ENCODE peak calls at places on chromosomes 5 and 9, in ten cellular contexts. J, R, X, O, Z, G, E, L, T and A are unnamed samples.

GRCh38 chr5:176678584-176678983 is 31.3 kb downstream of the TSPAN17 start:
- DNase-seq in J (no peak), R (no peak), X (no peak), O (no peak), Z (no peak), G (no peak), E (no peak), L (no peak), T (no peak), A (no peak)

GRCh38 chr5:135605221-135605620 is 26.4 kb upstream of the CXCL14 start:
- DNase-seq in J (no peak), R (no peak), X (no peak), O (no peak), Z (no peak), G (no peak), E (no peak), L (no peak), T (no peak), A (no peak)

GRCh38 chr5:80672140-80672736 is 17.5 kb upstream of the DHFR start:
- DNase-seq in J (peak; percentile 76), R (peak; percentile 80), X (peak; percentile 77), O (peak; percentile 67), Z (peak; percentile 75), G (no peak), E (peak; percentile 84), L (peak; percentile 79), T (peak; percentile 9), A (peak; percentile 74)

GRCh38 chr5:172102913-172103629 is 85.0 kb downstream of the STK10 start:
- DNase-seq in J (peak; percentile 66), R (peak; percentile 73), X (peak; percentile 89), O (no peak), Z (peak; percentile 67), G (no peak), E (peak; percentile 54), L (peak; percentile 73), T (peak; percentile 86), A (peak; percentile 57)

GRCh38 chr5:153781325-153781724 is 257.4 kb downstream of the FAM114A2 start:
- DNase-seq in J (no peak), R (no peak), X (no peak), O (no peak), Z (no peak), G (no peak), E (no peak), L (no peak), T (no peak), A (no peak)

GRCh38 chr5:50623666-50624065 is 42.8 kb upstream of the PARP8 start:
- DNase-seq in J (no peak), R (no peak), X (no peak), O (no peak), Z (peak; percentile 36), G (no peak), E (no peak), L (no peak), T (no peak), A (no peak)

GRCh38 chr9:105047652-105048031 is 119.7 kb upstream of the ABCA1 start:
- DNase-seq in J (no peak), R (no peak), X (no peak), O (no peak), Z (no peak), G (no peak), E (no peak), L (no peak), T (no peak), A (no peak)

GRCh38 chr9:83698976-83699585 is 8.7 kb downstream of the UBQLN1 start:
- DNase-seq in J (no peak), R (no peak), X (no peak), O (no peak), Z (no peak), G (no peak), E (no peak), L (no peak), T (no peak), A (no peak)

GRCh38 chr9:135108801-135109500 is 21.5 kb downstream of the OLFM1 start:
- DNase-seq in J (no peak), R (no peak), X (no peak), O (no peak), Z (no peak), G (no peak), E (no peak), L (no peak), T (no peak), A (no peak)

GRCh38 chr5:56093970-56094369 is 99.2 kb upstream of the IL6ST start:
- DNase-seq in J (no peak), R (no peak), X (no peak), O (no peak), Z (no peak), G (no peak), E (no peak), L (no peak), T (no peak), A (no peak)

GRCh38 chr9:137029058-137029922 is 1.3 kb upstream of the ABCA2 start:
- DNase-seq in J (peak; percentile 69), R (peak; percentile 85), X (peak; percentile 84), O (peak; percentile 82), Z (peak; percentile 85), G (peak; percentile 74), E (peak; percentile 83), L (peak; percentile 73), T (peak; percentile 97), A (peak; percentile 80)

GRCh38 chr5:43161244-43161643 is 30.8 kb upstream of the NIM1K start:
- DNase-seq in J (no peak), R (no peak), X (no peak), O (no peak), Z (no peak), G (no peak), E (no peak), L (no peak), T (no peak), A (no peak)

GRCh38 chr5:14153932-14154646 is 10.9 kb downstream of the TRIO start:
- DNase-seq in J (peak; percentile 66), R (peak; percentile 80), X (peak; percentile 93), O (peak; percentile 36), Z (peak; percentile 58), G (no peak), E (no peak), L (peak; percentile 57), T (no peak), A (no peak)

GRCh38 chr5:179836225-179837019 is 15.7 kb downstream of the SQSTM1 start:
- DNase-seq in J (no peak), R (no peak), X (peak; percentile 77), O (no peak), Z (no peak), G (no peak), E (peak; percentile 64), L (no peak), T (no peak), A (peak; percentile 51)

GRCh38 chr5:58239075-58239474 is 220.8 kb downstream of the PLK2 start:
- DNase-seq in J (no peak), R (no peak), X (no peak), O (no peak), Z (no peak), G (no peak), E (no peak), L (no peak), T (no peak), A (no peak)

GRCh38 chr9:115364991-115365390 is 247.0 kb upstream of the TNC start:
- DNase-seq in J (no peak), R (no peak), X (no peak), O (no peak), Z (no peak), G (no peak), E (no peak), L (no peak), T (no peak), A (no peak)

GRCh38 chr9:131678499-131679111 is 61.3 kb downstream of the RAPGEF1 start:
- DNase-seq in J (no peak), R (peak; percentile 88), X (peak; percentile 90), O (peak; percentile 86), Z (peak; percentile 68), G (peak; percentile 71), E (peak; percentile 42), L (peak; percentile 67), T (peak; percentile 44), A (peak; percentile 60)

GRCh38 chr5:127938746-127939145 is 144.8 kb upstream of the SLC12A2 start:
- DNase-seq in J (no peak), R (no peak), X (no peak), O (no peak), Z (no peak), G (no peak), E (no peak), L (no peak), T (no peak), A (no peak)

GRCh38 chr9:33351547-33351946 is 50.8 kb downstream of the AQP7 start:
- DNase-seq in J (no peak), R (peak; percentile 34), X (no peak), O (no peak), Z (no peak), G (no peak), E (no peak), L (no peak), T (no peak), A (no peak)
- TF ChIP-seq POLR2A in J (no peak), R (no peak), X (no peak), O (no peak), Z (no peak), G (no peak), E (no peak), L (no peak), T (no peak), A (no peak)

DNA sequence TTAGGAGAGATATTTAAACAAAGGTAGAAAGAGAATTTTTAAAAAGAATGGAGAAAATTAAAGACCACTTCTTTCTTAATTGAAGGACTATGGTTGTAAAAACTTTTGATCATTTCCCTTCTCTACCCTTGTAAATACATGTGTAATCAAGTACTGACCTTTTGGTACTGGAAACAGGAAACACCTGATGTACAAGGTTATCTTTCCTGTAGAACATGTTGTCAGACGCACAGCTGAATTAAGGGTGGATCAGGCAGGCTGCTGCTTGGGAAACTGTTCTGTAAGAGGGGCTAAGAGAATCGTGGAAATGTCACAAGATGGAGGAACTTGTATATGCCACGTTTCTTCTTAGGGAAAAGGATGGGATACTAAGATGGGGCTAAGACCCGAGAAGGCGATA is 341.6 kb downstream of the ZNF608 start:
- DNase-seq in J (no peak), R (no peak), X (no peak), O (no peak), Z (no peak), G (no peak), E (no peak), L (no peak), T (no peak), A (no peak)
- TF ChIP-seq POLR2A in J (no peak), R (no peak), X (no peak), O (no peak), Z (no peak), G (no peak), E (no peak), L (no peak), T (no peak), A (no peak)

DNA sequence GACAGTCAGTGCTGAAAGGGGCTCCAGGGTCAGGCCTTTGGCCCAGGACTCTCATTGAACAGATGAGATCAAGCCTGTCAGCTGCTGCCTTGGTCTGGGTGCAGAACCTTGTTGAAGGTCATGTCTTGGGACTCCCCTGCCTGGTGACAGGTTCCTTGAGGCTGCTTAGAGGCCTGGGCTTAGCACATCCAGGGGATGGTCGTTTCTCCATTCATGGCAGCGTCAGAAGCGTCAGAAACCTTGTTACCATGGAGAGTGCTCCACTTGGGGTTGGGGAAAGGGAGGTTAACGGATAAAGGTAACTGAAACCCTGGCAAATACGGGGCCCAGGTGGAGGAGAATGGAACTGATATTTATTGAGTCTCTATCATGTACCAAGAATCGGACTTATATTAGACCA is 8.8 kb downstream of the ARPC5L start:
- DNase-seq in J (no peak), R (no peak), X (no peak), O (no peak), Z (no peak), G (no peak), E (no peak), L (no peak), T (no peak), A (no peak)
- TF ChIP-seq POLR2A in J (no peak), R (no peak), X (no peak), O (no peak), Z (no peak), G (no peak), E (no peak), L (no peak), T (no peak), A (no peak)

GRCh38 chr9:128067898-128068655 is at the start of gene SLC25A25:
- DNase-seq in J (peak; percentile 100), R (peak; percentile 100), X (peak; percentile 100), O (peak; percentile 100), Z (peak; percentile 100), G (peak; percentile 88), E (peak; percentile 100), L (peak; percentile 99), T (peak; percentile 99), A (peak; percentile 100)
- TF ChIP-seq POLR2A in J (no peak), R (no peak), X (no peak), O (peak; percentile 93), Z (no peak), G (peak; percentile 64), E (peak; percentile 69), L (peak; percentile 70), T (peak; percentile 94), A (peak; percentile 87)